ENCODE peak calls at places on chromosomes 12 and 14, in four cellular contexts. M is left ventricle myocardium superior; X is NAMALWA; T is activated T-cell treated with anti-CD3 and anti-CD28 coated beads, Interleukin-2, amount 50 U/mL, for 72 hours. C is an unnamed sample.

GRCh38 chr14:95620659-95621059 is 65.6 kb upstream of the TCL1B start:
- DNase-seq in M (no peak), X (no peak), T (peak), C (no peak)

GRCh38 chr12:80189241-80189640 is 89.9 kb downstream of the OTOGL start:
- DNase-seq in M (no peak), X (no peak), T (no peak), C (no peak)

GRCh38 chr12:121301876-121302275 is 5.4 kb upstream of the CAMKK2 start:
- DNase-seq in M (no peak), X (no peak), T (no peak), C (no peak)

GRCh38 chr12:57135487-57135886 is 7.2 kb downstream of the LRP1 start:
- DNase-seq in M (peak), X (no peak), T (no peak), C (no peak)

GRCh38 chr12:77120156-77120555 is 54.8 kb upstream of the E2F7 start:
- DNase-seq in M (no peak), X (no peak), T (no peak), C (no peak)

GRCh38 chr14:51006781-51007211 is 62.5 kb upstream of the PYGL start:
- DNase-seq in M (no peak), X (no peak), T (no peak), C (no peak)

GRCh38 chr12:107761502-107761904 is 566 bp upstream of the PRDM4 start:
- DNase-seq in M (peak), X (no peak), T (no peak), C (no peak)

GRCh38 chr14:45145214-45145613 is 9.5 kb downstream of the FANCM start:
- DNase-seq in M (no peak), X (no peak), T (no peak), C (no peak)

GRCh38 chr14:101064718-101065117 is 161.2 kb upstream of the RTL1 start:
- DNase-seq in M (no peak), X (no peak), T (no peak), C (no peak)

GRCh38 chr14:102095231-102095870 is 8.5 kb upstream of the HSP90AA1 start:
- DNase-seq in M (no peak), X (no peak), T (no peak), C (no peak)